ENCODE peak calls at places on chromosomes 5 and 9, in nine cellular contexts. K is GM12878, R is K562, Z is stomach, Q is testis, S is adrenal gland, B is AG04450, H is GM23338, E is upper lobe of right lung. G is an unnamed sample.

GRCh38 chr5:45402804-45403455 is 293.2 kb downstream of the HCN1 start:
- DNase-seq in Q (no peak), H (peak), S (no peak), E (no peak), K (no peak), B (no peak), Z (no peak), R (no peak), G (no peak)

GRCh38 chr9:113350338-113350672 is 964 bp downstream of the BSPRY start:
- DNase-seq in Q (peak), K (no peak), H (no peak), Z (no peak), R (no peak), E (no peak), B (no peak), S (no peak), G (peak)

GRCh38 chr9:129276486-129277260 is 98.6 kb upstream of the IER5L start:
- DNase-seq in H (no peak), Q (no peak), S (no peak), R (no peak), B (no peak), Z (no peak), K (no peak), E (peak), G (no peak)

GRCh38 chr5:14178671-14179211 is 35.6 kb downstream of the TRIO start:
- DNase-seq in Z (no peak), R (no peak), K (no peak), Q (no peak), E (no peak), B (no peak), S (no peak), H (peak), G (no peak)

GRCh38 chr5:127813633-127814171 is 110.5 kb downstream of the CCDC192 start:
- DNase-seq in S (no peak), H (no peak), K (no peak), E (no peak), Q (no peak), Z (no peak), B (no peak), R (no peak), G (no peak)

GRCh38 chr9:116924462-116925110 is 237.5 kb downstream of the TRIM32 start:
- DNase-seq in S (no peak), K (no peak), Q (no peak), B (no peak), Z (no peak), E (no peak), H (no peak), R (no peak), G (no peak)

GRCh38 chr9:121192959-121193645 is 8.6 kb downstream of the RAB14 start:
- DNase-seq in S (no peak), K (no peak), R (no peak), H (no peak), Q (no peak), E (no peak), Z (no peak), B (no peak), G (no peak)

GRCh38 chr9:114149181-114149580 is 6.2 kb upstream of the COL27A1 start:
- DNase-seq in R (no peak), E (no peak), K (no peak), Z (no peak), H (no peak), S (no peak), B (no peak), Q (no peak), G (no peak)

GRCh38 chr5:31859096-31859495 is 220.2 kb downstream of the PDZD2 start:
- DNase-seq in Z (no peak), S (no peak), H (no peak), B (no peak), Q (no peak), K (no peak), R (no peak), E (no peak), G (no peak)

GRCh38 chr9:117720555-117720954 is 16.4 kb downstream of the TLR4 start:
- DNase-seq in S (peak), R (peak), K (no peak), H (no peak), Q (no peak), Z (no peak), B (no peak), E (no peak), G (no peak)

GRCh38 chr5:59759600-59760357 is 133.7 kb downstream of the PDE4D start:
- DNase-seq in B (no peak), K (no peak), Z (no peak), S (no peak), E (no peak), R (no peak), Q (no peak), H (peak), G (no peak)

GRCh38 chr5:33772276-33772990 is 119.4 kb downstream of the ADAMTS12 start:
- DNase-seq in E (no peak), K (no peak), Z (no peak), H (no peak), B (peak), Q (no peak), R (no peak), S (no peak), G (no peak)

GRCh38 chr5:128784726-128785125 is 180.6 kb upstream of the SLC27A6 start:
- DNase-seq in Z (no peak), H (no peak), E (no peak), K (no peak), Q (no peak), R (no peak), B (no peak), S (no peak), G (no peak)

GRCh38 chr5:13987843-13988464 is 43.5 kb upstream of the DNAH5 start:
- DNase-seq in Q (peak), E (no peak), K (no peak), H (peak), B (peak), Z (peak), S (peak), R (peak), G (no peak)

GRCh38 chr5:24059716-24060115 is 552.3 kb downstream of the PRDM9 start:
- DNase-seq in K (no peak), S (no peak), R (no peak), H (no peak), Z (no peak), Q (no peak), B (no peak), E (no peak), G (no peak)

GRCh38 chr5:178120661-178121357 is 7.5 kb downstream of the N4BP3 start:
- DNase-seq in Z (peak), K (peak), B (peak), H (peak), E (peak), S (peak), Q (peak), R (peak), G (no peak)

GRCh38 chr9:445033-445432 is 230.4 kb downstream of the DOCK8 start:
- DNase-seq in E (no peak), Z (peak), K (no peak), B (no peak), Q (peak), R (peak), H (no peak), S (peak), G (no peak)

GRCh38 chr9:106310782-106311181 is 552.2 kb upstream of the ZNF462 start:
- DNase-seq in Z (no peak), Q (no peak), K (peak), S (no peak), H (no peak), R (no peak), B (no peak), E (no peak), G (no peak)

GRCh38 chr5:108670591-108671335 is 76.9 kb upstream of the FER start:
- DNase-seq in K (no peak), S (no peak), R (no peak), Q (peak), B (no peak), E (no peak), Z (no peak), H (no peak), G (no peak)

GRCh38 chr9:113158446-113158845 is 7.6 kb downstream of the SLC31A2 start:
- DNase-seq in E (no peak), Q (no peak), R (no peak), K (no peak), Z (no peak), H (no peak), B (no peak), S (no peak), G (no peak)

GRCh38 chr5:160439205-160439600 is 17.5 kb downstream of the PTTG1 start:
- DNase-seq in R (peak), K (peak), Q (peak), Z (peak), B (peak), H (peak), S (peak), E (peak), G (peak)

GRCh38 chr5:123283031-123283430 is 140.2 kb downstream of the CEP120 start:
- DNase-seq in H (no peak), R (no peak), Z (no peak), E (no peak), K (no peak), S (no peak), B (no peak), Q (no peak), G (no peak)

GRCh38 chr5:123754167-123754840 is 242.3 kb downstream of the CSNK1G3 start:
- DNase-seq in R (no peak), Q (no peak), K (no peak), H (no peak), B (no peak), S (no peak), E (no peak), Z (no peak), G (no peak)

GRCh38 chr9:129944501-129945116 is 98.4 kb downstream of the FNBP1 start:
- DNase-seq in S (no peak), B (no peak), R (no peak), E (no peak), Q (no peak), Z (no peak), K (no peak), H (no peak), G (no peak)

GRCh38 chr9:2506310-2506709 is 115.3 kb upstream of the VLDLR start:
- DNase-seq in E (no peak), H (no peak), Q (no peak), B (no peak), K (no peak), Z (no peak), S (no peak), R (no peak), G (no peak)

GRCh38 chr5:41120600-41120999 is 49.5 kb upstream of the MROH2B start:
- DNase-seq in S (no peak), Z (no peak), K (no peak), Q (no peak), H (no peak), R (no peak), B (no peak), E (no peak), G (no peak)

GRCh38 chr5:41118177-41118576 is 47.0 kb upstream of the MROH2B start:
- DNase-seq in E (no peak), Z (no peak), K (no peak), R (no peak), S (no peak), H (peak), B (no peak), Q (no peak), G (no peak)

GRCh38 chr5:41128291-41128690 is 57.1 kb upstream of the MROH2B start:
- DNase-seq in Q (no peak), B (no peak), R (no peak), K (no peak), E (no peak), H (no peak), S (no peak), Z (no peak), G (no peak)

GRCh38 chr5:41122459-41122858 is 51.3 kb upstream of the MROH2B start:
- DNase-seq in K (no peak), E (no peak), B (no peak), Q (no peak), R (peak), H (peak), Z (no peak), S (no peak), G (no peak)
- H3K27ac ChIP-seq in K (no peak), E (no peak), B (no peak), Q (no peak), R (no peak), H (no peak), Z (no peak), S (no peak), G (no peak)

GRCh38 chr9:73529666-73530065 is 378.0 kb downstream of the ANXA1 start:
- DNase-seq in Q (no peak), H (no peak), Z (no peak), B (no peak), R (no peak), K (no peak), S (no peak), E (no peak), G (no peak)

GRCh38 chr9:73523391-73523790 is 371.7 kb downstream of the ANXA1 start:
- DNase-seq in Z (no peak), S (no peak), K (no peak), E (no peak), H (no peak), B (no peak), R (no peak), Q (no peak), G (no peak)

GRCh38 chr9:73528922-73529321 is 377.3 kb downstream of the ANXA1 start:
- DNase-seq in R (no peak), S (no peak), E (no peak), Z (no peak), B (no peak), Q (no peak), K (no peak), H (no peak), G (no peak)

GRCh38 chr9:73525350-73525749 is 373.7 kb downstream of the ANXA1 start:
- DNase-seq in Z (no peak), B (no peak), E (no peak), K (no peak), Q (no peak), H (no peak), R (no peak), S (no peak), G (no peak)

DNA sequence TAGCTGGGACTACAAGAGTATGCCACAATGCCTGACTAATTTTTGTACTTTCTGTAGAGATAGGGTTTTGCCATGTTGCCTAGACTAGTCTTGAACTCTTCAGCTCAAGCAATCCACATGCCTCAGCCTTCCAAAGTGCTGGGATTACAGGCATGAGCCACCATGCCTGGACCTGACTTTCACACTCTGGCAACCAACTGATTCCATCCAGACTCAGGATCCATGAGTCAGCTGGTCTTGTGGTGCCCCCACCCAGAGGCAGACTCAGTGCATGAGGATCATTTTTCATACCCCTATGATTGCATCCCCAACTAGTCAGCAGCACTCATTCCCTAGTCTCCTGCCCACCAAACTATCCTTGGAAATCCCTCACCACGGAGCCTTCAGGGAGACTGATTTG is 375.9 kb downstream of the ANXA1 start:
- DNase-seq in Z (no peak), H (no peak), E (no peak), Q (no peak), R (no peak), B (no peak), S (no peak), K (no peak), G (no peak)
- H3K4me3 ChIP-seq in Z (no peak), H (no peak), E (no peak), Q (no peak), R (no peak), B (no peak), S (no peak), K (no peak), G (no peak)

DNA sequence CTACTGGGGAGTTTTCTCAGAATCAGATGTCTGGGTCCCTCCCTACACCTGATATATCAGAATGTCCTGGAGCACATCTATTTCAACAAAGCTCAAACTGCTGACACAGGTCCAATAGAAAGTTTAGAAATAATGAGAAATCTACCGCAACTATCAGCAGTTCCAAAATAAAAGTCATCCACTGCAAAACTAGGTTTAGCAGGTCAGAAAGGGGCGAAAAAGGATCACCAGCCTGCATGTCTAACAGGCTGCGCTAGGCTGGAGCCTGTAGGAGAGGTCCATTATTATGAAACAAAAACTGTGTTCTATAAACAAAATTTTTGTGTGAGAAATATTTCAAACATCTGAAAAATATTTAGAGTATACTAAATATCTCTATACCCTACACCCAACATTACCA is 84.1 kb upstream of the RNF38 start:
- DNase-seq in H (no peak), Q (no peak), E (no peak), R (no peak), B (no peak), S (no peak), Z (no peak), K (no peak), G (no peak)
- TF ChIP-seq CTCF in H (no peak), Q (no peak), E (no peak), R (no peak), B (no peak), S (no peak), Z (no peak), K (no peak), G (no peak)

DNA sequence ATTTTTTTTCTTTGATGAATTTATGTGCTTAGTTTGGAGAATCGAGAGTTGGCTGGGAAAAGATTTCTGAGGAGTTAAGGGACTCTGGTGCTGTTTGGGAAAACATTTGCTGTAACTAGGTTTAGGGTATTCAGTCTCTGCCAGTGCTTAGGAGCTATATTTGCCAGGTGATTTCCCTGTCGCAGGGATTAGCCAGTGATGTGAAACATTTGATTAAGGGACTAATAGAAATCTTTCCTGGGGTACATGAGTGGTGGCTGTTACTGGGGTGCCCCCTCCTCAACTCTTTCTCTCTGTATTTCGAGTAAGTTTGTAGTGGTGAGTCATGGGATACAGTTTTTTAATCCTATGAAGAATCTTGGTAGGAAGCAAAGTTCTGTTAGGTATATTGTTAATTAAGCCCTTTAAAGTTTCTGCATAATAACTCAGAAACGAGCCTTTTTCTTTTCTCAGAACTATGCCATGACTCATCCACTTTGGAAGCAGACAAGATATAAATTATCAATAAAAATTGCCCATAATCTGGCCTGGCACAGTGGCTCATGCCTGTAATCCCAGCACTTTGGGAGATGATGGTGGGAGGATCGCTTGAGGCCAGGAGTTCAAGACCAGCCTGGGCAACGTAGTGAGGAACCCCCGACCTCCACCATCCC is 18.6 kb downstream of the RGMB start:
- DNase-seq in R (no peak), K (no peak), E (no peak), H (no peak), Q (no peak), Z (no peak), S (no peak), B (no peak), G (no peak)
- H3K27ac ChIP-seq in R (no peak), K (no peak), E (no peak), H (no peak), Q (no peak), Z (no peak), S (no peak), B (no peak), G (no peak)

DNA sequence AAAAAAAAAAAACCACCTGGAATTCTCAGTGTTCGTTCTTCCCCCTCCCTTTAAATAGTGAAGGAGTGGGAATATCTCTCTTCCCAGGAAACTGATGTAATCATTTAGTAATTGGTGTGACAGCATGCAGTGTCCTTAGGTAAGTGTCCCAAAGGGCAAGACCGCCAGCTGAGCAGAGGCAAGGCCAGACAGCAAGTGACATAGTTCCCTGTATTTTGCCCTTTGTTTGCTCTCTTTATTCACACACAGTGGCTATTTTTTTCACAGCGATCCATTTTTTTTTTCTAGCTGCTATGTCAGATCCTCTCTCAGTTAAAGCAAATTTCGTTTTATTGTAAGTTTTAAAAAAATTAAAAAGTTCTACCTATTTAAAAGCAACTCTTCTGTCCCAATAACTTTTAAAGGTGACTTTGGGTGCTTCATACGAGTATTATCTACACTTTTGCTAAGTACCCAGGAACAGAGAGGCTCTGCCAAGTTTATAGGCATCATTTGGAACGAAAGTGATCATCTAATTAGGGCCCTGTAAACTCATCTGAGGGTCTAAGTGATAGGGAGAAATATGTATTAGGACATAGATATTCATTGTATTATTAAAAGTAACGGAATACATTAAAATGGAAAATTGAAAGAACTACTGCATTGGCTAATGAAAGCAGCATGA is 98.2 kb upstream of the ALDH1A1 start:
- DNase-seq in H (peak), E (no peak), K (no peak), Q (no peak), S (no peak), B (no peak), R (no peak), Z (no peak), G (no peak)
- H3K4me3 ChIP-seq in H (peak), E (no peak), K (no peak), Q (no peak), S (no peak), B (no peak), R (no peak), Z (no peak), G (no peak)

DNA sequence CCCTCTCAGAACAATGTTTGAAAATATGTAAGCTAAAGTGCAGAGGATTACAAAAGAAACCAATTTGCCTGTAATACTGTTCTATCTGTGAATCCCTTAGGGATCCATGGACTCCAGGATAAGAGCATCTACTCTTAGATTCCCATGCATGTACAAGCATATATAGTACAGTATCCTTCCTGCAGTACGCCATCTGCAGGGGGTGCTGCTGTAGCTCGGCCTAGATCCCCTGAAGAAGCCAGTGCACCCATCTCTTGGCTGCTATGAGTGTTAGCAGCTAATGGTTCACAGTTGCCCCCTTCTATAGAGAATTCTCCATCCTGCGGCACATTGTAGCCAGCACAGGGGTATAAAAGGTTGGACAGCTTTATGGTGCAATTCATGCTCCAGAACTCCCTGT is 61.8 kb upstream of the SLC30A5 start:
- DNase-seq in B (no peak), E (no peak), S (no peak), H (peak), Q (no peak), R (peak), Z (no peak), K (no peak), G (no peak)
- TF ChIP-seq CTCF in B (no peak), E (no peak), S (no peak), H (peak), Q (no peak), R (peak), Z (no peak), K (no peak), G (no peak)

G was measured in coronary artery.